ENCODE peak calls at places on chromosomes 11 and 22, in five cellular contexts. W is astrocyte of the spinal cord, L is right lobe of liver, Z is pancreas, D is cardiac fibroblast. V is an unnamed sample.
A peak's percentile ranks its signal among the peaks of the same experiment; 100 is the strongest.

GRCh38 chr11:10426475-10426874 is 28.6 kb upstream of the AMPD3 start:
- DNase-seq in W (no peak), L (no peak), Z (no peak), D (peak; percentile 17), V (no peak)

GRCh38 chr11:80815752-80816453 is 1375.1 kb upstream of the TENM4 start:
- DNase-seq in W (no peak), L (no peak), Z (no peak), D (peak; percentile 29), V (no peak)

GRCh38 chr11:121466063-121466794 is 13.5 kb upstream of the SORL1-AS1 start:
- DNase-seq in W (peak; percentile 93), L (peak; percentile 94), Z (peak; percentile 77), D (peak; percentile 88), V (peak; percentile 98)

GRCh38 chr11:110131386-110132123 is 38.4 kb downstream of the ZC3H12C start:
- DNase-seq in W (no peak), L (no peak), Z (no peak), D (no peak), V (no peak)

GRCh38 chr11:63277345-63277943 is 34.0 kb upstream of the SLC22A25 start:
- DNase-seq in W (no peak), L (no peak), Z (no peak), D (no peak), V (no peak)

GRCh38 chr11:73743045-73743444 is 17.8 kb downstream of the RAB6A start:
- DNase-seq in W (no peak), L (no peak), Z (no peak), D (no peak), V (no peak)

GRCh38 chr11:9573775-9574555 is 495 bp downstream of the WEE1 start:
- DNase-seq in W (no peak), L (peak; percentile 47), Z (peak; percentile 34), D (no peak), V (peak; percentile 60)

GRCh38 chr22:41305646-41306045 is 4.3 kb downstream of the ZC3H7B start:
- DNase-seq in W (peak; percentile 56), L (peak; percentile 42), Z (no peak), D (peak; percentile 74), V (no peak)

GRCh38 chr22:43829448-43829821 is 17.3 kb upstream of the EFCAB6 start:
- DNase-seq in W (peak; percentile 29), L (no peak), Z (no peak), D (no peak), V (no peak)

GRCh38 chr11:111305403-111305802 is 7.1 kb downstream of the POU2AF3 start:
- DNase-seq in W (no peak), L (no peak), Z (no peak), D (no peak), V (no peak)

GRCh38 chr11:35207471-35208403 is 68.8 kb downstream of the CD44 start:
- DNase-seq in W (no peak), L (no peak), Z (no peak), D (no peak), V (no peak)

DNA sequence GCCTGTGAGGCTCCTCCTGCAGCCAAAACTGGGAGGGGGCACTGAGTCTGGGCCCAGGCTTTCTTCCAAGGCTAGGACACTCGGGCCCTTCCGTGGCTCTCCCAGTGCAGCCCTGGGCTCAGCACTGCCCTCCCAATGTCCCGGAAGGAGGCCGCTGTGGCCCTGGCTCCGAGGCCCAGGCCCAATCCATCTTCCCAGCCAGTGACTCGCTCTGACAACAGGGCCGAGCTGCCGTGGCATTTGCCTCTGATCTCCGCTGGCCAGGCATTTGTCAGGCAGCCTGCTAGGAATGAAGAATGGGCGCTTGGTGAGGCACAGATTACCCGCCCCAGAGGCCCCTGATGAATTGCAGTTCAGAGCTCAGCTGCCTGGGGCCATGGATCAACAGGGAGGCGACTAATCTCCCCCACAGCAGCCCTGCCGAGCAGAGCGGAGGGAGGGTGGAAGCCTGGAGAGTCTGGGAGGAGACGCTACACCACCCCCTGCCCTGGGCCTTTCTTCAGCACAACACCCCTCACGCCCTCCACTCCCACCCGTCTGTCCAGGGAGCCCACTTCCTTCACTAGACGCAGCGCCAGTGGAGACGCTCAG is 8.3 kb downstream of the FXYD2 start:
- DNase-seq in W (no peak), L (no peak), Z (peak; percentile 69), D (peak; percentile 48), V (no peak)
- H3K4me3 ChIP-seq in W (no peak overlapping the region), L (no peak overlapping the region), Z (no peak overlapping the region), D (no peak overlapping the region), V (no peak overlapping the region)

GRCh38 chr11:127818625-127819024 is 768.7 kb downstream of the ETS1 start:
- DNase-seq in W (no peak), L (no peak), Z (no peak), D (no peak), V (no peak)

GRCh38 chr11:127815316-127815715 is 772.0 kb downstream of the ETS1 start:
- DNase-seq in W (no peak), L (no peak), Z (no peak), D (no peak), V (no peak)

GRCh38 chr11:127816959-127817358 is 770.4 kb downstream of the ETS1 start:
- DNase-seq in W (no peak), L (no peak), Z (no peak), D (peak; percentile 5), V (no peak)
- H3K4me3 ChIP-seq in W (no peak overlapping the region), L (no peak overlapping the region), Z (no peak overlapping the region), D (no peak overlapping the region), V (no peak overlapping the region)

GRCh38 chr11:130765369-130765768 is 150.9 kb downstream of the SNX19 start:
- DNase-seq in W (no peak), L (no peak), Z (no peak), D (no peak), V (no peak)

GRCh38 chr11:130762342-130763037 is 153.8 kb downstream of the SNX19 start:
- DNase-seq in W (no peak), L (no peak), Z (peak; percentile 83), D (no peak), V (no peak)

GRCh38 chr11:130763087-130763980 is 152.9 kb downstream of the SNX19 start:
- DNase-seq in W (no peak), L (no peak), Z (peak; percentile 13), D (peak; percentile 66), V (no peak)

GRCh38 chr11:130766650-130767297 is 149.5 kb downstream of the SNX19 start:
- DNase-seq in W (no peak), L (no peak), Z (no peak), D (no peak), V (no peak)

DNA sequence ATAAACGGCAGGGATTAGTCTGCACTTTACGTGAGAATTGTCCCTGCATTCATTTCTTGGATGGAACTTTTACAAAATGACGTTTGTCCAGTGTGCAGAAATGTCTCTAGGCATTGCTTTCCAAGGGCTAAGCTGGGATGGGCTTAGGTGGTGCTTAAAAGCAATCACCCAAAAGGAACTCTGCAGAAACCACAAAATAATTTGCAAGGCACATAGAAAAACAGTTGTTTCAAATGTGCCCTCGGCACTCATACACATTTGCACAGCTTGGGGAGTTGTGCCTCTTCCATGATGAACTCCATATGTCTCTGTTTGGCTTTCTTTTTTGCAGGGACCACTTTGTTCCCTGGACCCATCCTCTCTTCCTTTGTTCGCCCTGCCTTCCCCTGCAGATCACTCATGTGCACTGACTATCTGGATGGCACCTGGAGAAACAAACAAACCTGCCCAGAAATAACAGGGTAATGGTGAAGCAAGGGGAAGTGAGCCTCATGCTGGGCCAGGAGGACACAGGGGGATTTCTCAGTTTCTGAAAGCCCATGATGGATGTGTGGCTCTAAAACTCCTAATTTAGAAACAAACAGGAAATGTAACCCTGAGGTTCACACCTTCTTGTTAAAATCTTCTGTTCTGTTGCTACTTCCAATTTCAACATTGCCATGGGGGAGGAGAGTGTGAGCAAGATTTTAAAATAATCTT is 150.2 kb downstream of the SNX19 start:
- DNase-seq in W (no peak), L (no peak), Z (no peak), D (no peak), V (no peak)
- H3K4me3 ChIP-seq in W (no peak overlapping the region), L (no peak overlapping the region), Z (no peak overlapping the region), D (no peak overlapping the region), V (no peak overlapping the region)

GRCh38 chr11:845872-846271 is 3.2 kb downstream of the TSPAN4 start:
- DNase-seq in W (peak; percentile 65), L (no peak), Z (no peak), D (no peak), V (no peak)

GRCh38 chr11:843086-843704 is 543 bp downstream of the TSPAN4 start:
- DNase-seq in W (no peak), L (no peak), Z (no peak), D (no peak), V (no peak)

GRCh38 chr11:842370-843002 is at the start of the genes POLR2L and TSPAN4:
- DNase-seq in W (peak; percentile 88), L (peak; percentile 92), Z (peak; percentile 87), D (peak; percentile 91), V (peak; percentile 84)

GRCh38 chr11:844693-845644 is 2.3 kb downstream of the TSPAN4 start:
- DNase-seq in W (peak; percentile 92), L (peak; percentile 93), Z (peak; percentile 83), D (peak; percentile 89), V (peak; percentile 47)

DNA sequence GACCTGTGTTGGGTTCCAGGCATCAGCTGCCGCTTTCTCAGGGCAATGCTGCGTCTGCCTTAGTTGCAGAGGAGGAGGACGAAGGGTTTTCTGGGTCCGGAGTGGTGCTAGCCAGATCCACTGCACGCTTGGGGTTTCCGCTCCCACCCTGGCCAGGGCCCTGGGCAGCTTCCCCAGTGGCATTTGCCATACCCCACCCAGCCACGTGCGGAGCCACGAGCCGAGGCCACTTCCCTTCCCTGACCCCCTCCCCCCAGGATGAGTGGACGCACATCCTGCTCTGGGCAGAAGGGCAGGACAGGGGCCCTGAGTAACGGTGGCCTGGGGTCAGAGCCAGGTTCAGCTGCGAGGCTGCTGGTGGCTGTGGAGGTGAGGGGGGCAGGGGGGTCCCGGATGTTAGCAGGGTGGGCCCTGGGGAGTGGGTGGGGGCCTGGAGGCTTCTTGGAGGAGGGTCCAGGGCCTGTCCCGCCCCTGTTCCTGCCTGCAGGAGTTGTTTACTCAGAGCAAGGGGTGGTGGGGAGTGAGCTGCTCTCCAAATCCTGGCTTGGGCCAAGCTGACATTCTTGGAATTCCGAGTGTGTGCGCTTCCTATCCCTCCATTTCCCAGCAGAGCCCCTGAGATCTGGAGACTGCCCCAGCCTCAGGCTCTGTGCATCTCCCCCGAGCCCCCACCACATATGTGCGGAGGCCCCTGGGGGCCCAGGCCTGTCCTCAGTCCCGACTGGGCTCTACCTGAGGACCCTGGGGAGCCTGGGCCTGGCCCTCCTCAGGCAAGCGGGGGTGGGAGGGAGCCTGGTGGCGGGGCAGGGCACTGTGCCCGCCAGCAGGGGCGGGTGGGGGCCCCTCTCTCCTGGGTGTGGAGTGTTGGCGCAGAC is 1.4 kb downstream of the TSPAN4 start:
- DNase-seq in W (peak; percentile 94), L (peak; percentile 96), Z (peak; percentile 78), D (peak; percentile 95), V (peak; percentile 77)
- H3K4me3 ChIP-seq in W (peak overlapping the region; percentile 85), L (peak overlapping the region; percentile 100), Z (no peak overlapping the region), D (peak overlapping the region; percentile 66), V (peak overlapping the region; percentile 95)

DNA sequence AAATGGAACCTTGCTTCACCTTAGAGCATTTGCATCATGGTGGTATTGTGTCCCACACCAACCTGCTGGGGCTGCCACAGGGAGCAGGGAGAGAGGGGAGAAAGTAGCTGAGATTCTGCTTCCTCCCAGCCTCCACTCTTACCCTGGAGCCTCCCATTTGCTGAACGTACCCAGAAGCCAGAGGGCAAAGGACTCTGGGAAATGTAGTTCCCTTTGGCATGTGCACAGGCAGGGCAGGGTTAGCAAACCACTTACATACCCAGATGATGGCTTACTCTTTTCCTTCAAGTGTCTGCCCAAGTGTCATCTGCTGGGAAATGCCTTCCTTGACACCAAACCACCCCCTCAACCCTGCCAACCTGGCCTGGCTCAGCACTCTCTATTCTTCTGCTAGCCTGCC is 16.9 kb downstream of the SMIM38 start:
- DNase-seq in W (no peak), L (no peak), Z (no peak), D (peak; percentile 31), V (no peak)
- H3K4me3 ChIP-seq in W (no peak overlapping the region), L (no peak overlapping the region), Z (no peak overlapping the region), D (no peak overlapping the region), V (no peak overlapping the region)

V was measured in Peyer's patch.